ENCODE peak calls at places on chromosomes 11 and 22, in eight cellular contexts. Y is HCT116; I is AG04450; M is CD4-positive, alpha-beta T cell; O is mesenchymal stem cell; F is naive thymus-derived CD4-positive, alpha-beta T cell; E is esophagus squamous epithelium; Z is fibroblast of lung. Q is an unnamed sample. For H3K27me3, the result is how much of the 10 kb centered on the place peaks cover.

GRCh38 chr11:14499178-14499559 is 442 bp downstream of the COPB1 start:
- DNase-seq in F (no peak), O (no peak), I (no peak), Y (no peak), E (no peak), M (peak), Z (peak), Q (no peak)

GRCh38 chr11:128904872-128905344 is 13.8 kb downstream of the KCNJ5 start:
- DNase-seq in I (no peak), M (no peak), O (peak), Y (no peak), F (no peak), Z (peak), E (no peak), Q (no peak)

GRCh38 chr11:30741039-30741550 is 154.9 kb upstream of the MPPED2 start:
- DNase-seq in E (no peak), F (no peak), Y (no peak), M (no peak), Z (peak), O (peak), I (peak), Q (peak)

GRCh38 chr11:59102259-59102765 is 4.7 kb upstream of the FAM111B start:
- DNase-seq in O (peak), M (peak), E (no peak), Y (no peak), F (peak), Z (peak), I (no peak), Q (no peak)

GRCh38 chr11:131877246-131877645 is 506.8 kb downstream of the NTM start:
- DNase-seq in Z (no peak), Y (no peak), E (no peak), F (no peak), O (no peak), M (no peak), I (no peak), Q (no peak)

GRCh38 chr22:21632931-21633330 is 371 bp downstream of the CCDC116 start:
- DNase-seq in O (no peak), Z (no peak), Y (no peak), M (no peak), I (no peak), E (no peak), F (no peak), Q (no peak)

GRCh38 chr11:59719556-59719955 is 5.9 kb upstream of the OR10V1 start:
- DNase-seq in E (no peak), Z (no peak), F (no peak), O (no peak), I (no peak), M (no peak), Y (no peak), Q (no peak)

GRCh38 chr11:123450593-123450992 is 20.5 kb downstream of the GRAMD1B start:
- DNase-seq in E (no peak), Z (peak), I (peak), Y (no peak), O (no peak), F (no peak), M (no peak), Q (no peak)

GRCh38 chr11:35141538-35141937 is 2.6 kb downstream of the CD44 start:
- DNase-seq in I (no peak), F (no peak), E (no peak), Y (no peak), O (peak), M (no peak), Z (no peak), Q (peak)

GRCh38 chr11:45896392-45897068 is 10.5 kb downstream of the FREY1 start:
- DNase-seq in E (no peak), M (no peak), F (no peak), Y (no peak), I (no peak), O (no peak), Z (no peak), Q (no peak)

GRCh38 chr11:56890584-56891305 is 98.0 kb upstream of the OR5AK2 start:
- DNase-seq in F (no peak), O (no peak), M (no peak), I (no peak), Z (no peak), E (no peak), Y (no peak), Q (no peak)

GRCh38 chr22:39135092-39135896 is 17.2 kb downstream of the CBX7 start:
- DNase-seq in E (no peak), Y (peak), I (no peak), Z (peak), F (peak), M (peak), O (peak), Q (no peak)

GRCh38 chr22:46250783-46251125 is 661 bp upstream of the CDPF1 start:
- DNase-seq in M (no peak), O (no peak), F (peak), I (no peak), E (no peak), Z (no peak), Y (no peak), Q (no peak)

GRCh38 chr22:41305646-41306045 is 4.3 kb downstream of the ZC3H7B start:
- DNase-seq in E (no peak), Z (peak), M (no peak), F (no peak), I (peak), Y (no peak), O (peak), Q (peak)

GRCh38 chr22:49141761-49142160 is 685.9 kb downstream of the BRD1 start:
- DNase-seq in Z (no peak), M (no peak), Y (no peak), F (no peak), O (no peak), E (no peak), I (no peak), Q (no peak)

GRCh38 chr11:81497202-81497804 is 1236.4 kb downstream of the FAM181B start:
- DNase-seq in O (peak), E (no peak), I (peak), Y (peak), Z (peak), M (no peak), F (no peak), Q (no peak)

GRCh38 chr11:79025622-79026021 is 415.2 kb downstream of the TENM4 start:
- DNase-seq in F (no peak), E (no peak), Y (no peak), O (no peak), I (no peak), Z (no peak), M (no peak), Q (no peak)

GRCh38 chr11:67285541-67286498 is 3.3 kb upstream of the ANKRD13D start:
- DNase-seq in F (no peak), O (no peak), Y (no peak), E (no peak), I (no peak), M (no peak), Z (no peak), Q (no peak)

GRCh38 chr11:70542811-70543210 is 144.5 kb downstream of the CTTN start:
- DNase-seq in O (no peak), E (no peak), M (no peak), Y (no peak), F (no peak), Z (no peak), I (no peak), Q (no peak)

GRCh38 chr22:37282385-37282677 is at the start of gene CYTH4:
- DNase-seq in M (peak), I (no peak), F (peak), E (no peak), Z (no peak), Y (no peak), O (no peak), Q (peak)
- H3K27ac ChIP-seq in M (peak), I (no peak), F (peak), E (peak), Z (no peak), Y (no peak), O (no peak), Q (no peak)

DNA sequence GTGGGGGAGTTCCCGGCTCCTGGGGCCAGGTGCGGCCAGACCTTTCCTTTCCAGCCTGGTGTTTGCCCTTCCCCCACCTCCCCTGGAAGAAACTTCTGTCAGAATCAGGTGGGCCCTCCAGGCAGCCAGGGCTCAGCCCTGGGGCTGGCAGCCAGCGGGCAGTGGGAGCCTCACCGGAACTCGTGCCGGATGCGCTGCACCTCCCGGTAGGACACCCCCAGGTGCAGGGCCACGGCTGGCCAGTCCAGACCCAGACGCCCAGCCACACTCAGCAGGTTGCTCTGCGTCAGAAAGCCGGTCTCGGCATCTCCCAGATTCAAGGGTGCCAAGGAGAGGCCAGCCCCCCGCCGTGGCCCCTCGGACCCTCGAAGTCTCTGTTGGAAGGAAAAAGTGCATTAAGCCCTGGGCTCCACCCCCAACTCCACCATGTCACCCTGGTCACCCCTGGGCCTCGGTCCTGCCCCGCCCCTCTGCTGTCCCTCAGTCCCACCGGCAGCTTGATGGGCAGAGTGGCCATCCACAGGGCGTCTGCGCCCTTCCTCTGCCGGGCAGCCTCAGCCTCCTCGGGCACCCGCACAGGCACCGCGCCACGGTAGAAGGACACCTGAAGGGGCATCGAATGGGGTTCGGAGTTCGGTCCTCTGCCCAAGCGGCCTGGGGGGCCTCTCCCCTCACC is 1.7 kb upstream of the SLC25A22 start:
- DNase-seq in O (no peak), Z (no peak), Y (no peak), E (no peak), M (no peak), I (no peak), F (no peak), Q (no peak)
- H3K27me3 ChIP-seq in O (under half), Z (under half), Y (under half), E (under half), M (under half), I (under half), F (under half), Q (under half)

GRCh38 chr11:8775341-8776133 is 92.9 kb downstream of the RPL27A start:
- DNase-seq in Y (no peak), E (no peak), I (no peak), O (no peak), M (no peak), F (no peak), Z (peak), Q (no peak)
- H3K27ac ChIP-seq in Y (no peak), E (peak), I (no peak), O (no peak), M (no peak), F (no peak), Z (no peak), Q (peak)

DNA sequence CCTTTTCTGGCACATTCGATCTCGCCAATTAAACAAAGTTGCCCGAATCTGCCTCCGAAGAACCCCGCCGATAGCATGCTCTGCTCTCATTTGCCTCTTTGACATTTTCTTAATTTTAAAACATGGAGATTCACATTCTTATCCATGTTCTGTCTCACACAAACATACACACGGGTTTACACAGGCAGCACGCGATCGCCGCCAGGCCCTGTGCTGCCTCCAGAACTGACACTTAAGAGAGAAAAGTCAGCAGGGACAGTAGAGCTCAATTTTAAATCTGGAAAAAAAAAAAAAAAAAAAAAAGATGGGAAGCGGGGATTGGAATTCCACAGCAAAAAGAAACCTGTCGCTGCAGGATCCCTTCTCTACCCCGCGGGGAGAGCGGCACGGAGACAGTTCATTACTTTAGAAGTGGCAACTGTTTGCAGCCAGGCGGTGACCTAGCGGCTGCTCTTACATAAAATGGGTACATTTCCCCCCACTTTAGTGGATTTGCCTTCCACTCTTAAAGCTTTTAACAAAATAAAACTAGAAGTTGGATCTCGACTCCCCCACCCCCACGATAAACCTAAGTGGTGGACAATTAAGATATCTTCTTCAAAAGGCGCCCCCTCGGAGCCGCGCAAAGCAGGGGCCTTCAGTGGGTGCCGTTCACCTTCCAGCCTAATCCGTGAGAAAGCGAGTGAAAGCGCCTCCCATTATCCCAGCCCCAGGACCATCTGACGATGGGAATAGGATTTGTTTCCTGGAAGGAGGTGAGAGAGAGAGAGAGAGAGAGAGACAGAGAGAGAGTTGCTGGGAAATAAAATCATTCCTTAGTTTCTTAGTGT is 13.7 kb downstream of the PAX6 start:
- DNase-seq in I (no peak), Z (no peak), O (no peak), F (no peak), Y (no peak), E (no peak), M (no peak), Q (no peak)
- H3K27me3 ChIP-seq in I (half or more), Z (half or more), O (half or more), F (under half), Y (under half), E (under half), M (half or more), Q (half or more)

GRCh38 chr11:933936-934335 is 8.3 kb downstream of the AP2A2 start:
- DNase-seq in Z (no peak), E (no peak), F (no peak), Y (no peak), M (no peak), O (no peak), I (no peak), Q (no peak)
- H3K27ac ChIP-seq in Z (no peak), E (peak), F (no peak), Y (no peak), M (no peak), O (no peak), I (no peak), Q (no peak)